ENCODE peak calls at places on chromosome 2, in seven cellular contexts. One of them, this sample, is unnamed.

GRCh38 chr2:60819155-60819862 is 62.1 kb upstream of the REL start:
- DNase-seq in posterior cingulate gyrus: no peak
- DNase-seq in anterior cingulate cortex: no peak
- DNase-seq in activated CD4-positive, alpha-beta T cell treated with anti-CD3 and anti-CD28 coated beads, Interleukin-2, amount 50 U/mL, for 4 hours: peak; percentile 82
- DNase-seq in NCI-H2171 treated with DMSO at 0.1 percent for 48 hours: no peak
- DNase-seq in heart left ventricle: no peak
- DNase-seq in stimulated activated CD4-positive, alpha-beta T cell treated with anti-CD3 and anti-CD28 coated beads, Interleukin-15, amount 100 ng/mL, for 1 hour: peak; percentile 52
- DNase-seq in this sample: peak; percentile 58

GRCh38 chr2:75574106-75574505 is 13.4 kb upstream of the EVA1A start:
- DNase-seq in posterior cingulate gyrus: no peak
- DNase-seq in anterior cingulate cortex: no peak
- DNase-seq in activated CD4-positive, alpha-beta T cell treated with anti-CD3 and anti-CD28 coated beads, Interleukin-2, amount 50 U/mL, for 4 hours: no peak
- DNase-seq in NCI-H2171 treated with DMSO at 0.1 percent for 48 hours: no peak
- DNase-seq in heart left ventricle: no peak
- DNase-seq in stimulated activated CD4-positive, alpha-beta T cell treated with anti-CD3 and anti-CD28 coated beads, Interleukin-15, amount 100 ng/mL, for 1 hour: no peak
- DNase-seq in this sample: no peak

GRCh38 chr2:225735844-225736243 is 336.3 kb downstream of the NYAP2 start:
- DNase-seq in posterior cingulate gyrus: no peak
- DNase-seq in anterior cingulate cortex: no peak
- DNase-seq in activated CD4-positive, alpha-beta T cell treated with anti-CD3 and anti-CD28 coated beads, Interleukin-2, amount 50 U/mL, for 4 hours: no peak
- DNase-seq in NCI-H2171 treated with DMSO at 0.1 percent for 48 hours: no peak
- DNase-seq in heart left ventricle: no peak
- DNase-seq in stimulated activated CD4-positive, alpha-beta T cell treated with anti-CD3 and anti-CD28 coated beads, Interleukin-15, amount 100 ng/mL, for 1 hour: no peak
- DNase-seq in this sample: peak; percentile 43

GRCh38 chr2:129922571-129923264 is 56.7 kb upstream of the RAB6C start:
- DNase-seq in posterior cingulate gyrus: no peak
- DNase-seq in anterior cingulate cortex: no peak
- DNase-seq in activated CD4-positive, alpha-beta T cell treated with anti-CD3 and anti-CD28 coated beads, Interleukin-2, amount 50 U/mL, for 4 hours: no peak
- DNase-seq in NCI-H2171 treated with DMSO at 0.1 percent for 48 hours: peak; percentile 58
- DNase-seq in heart left ventricle: no peak
- DNase-seq in stimulated activated CD4-positive, alpha-beta T cell treated with anti-CD3 and anti-CD28 coated beads, Interleukin-15, amount 100 ng/mL, for 1 hour: no peak
- DNase-seq in this sample: no peak

GRCh38 chr2:160719116-160719515 is 225.5 kb upstream of the RBMS1 start:
- DNase-seq in posterior cingulate gyrus: no peak
- DNase-seq in anterior cingulate cortex: no peak
- DNase-seq in activated CD4-positive, alpha-beta T cell treated with anti-CD3 and anti-CD28 coated beads, Interleukin-2, amount 50 U/mL, for 4 hours: no peak
- DNase-seq in NCI-H2171 treated with DMSO at 0.1 percent for 48 hours: no peak
- DNase-seq in heart left ventricle: no peak
- DNase-seq in stimulated activated CD4-positive, alpha-beta T cell treated with anti-CD3 and anti-CD28 coated beads, Interleukin-15, amount 100 ng/mL, for 1 hour: no peak
- DNase-seq in this sample: no peak

GRCh38 chr2:230913406-230913805 is 11.6 kb downstream of the GPR55 start:
- DNase-seq in posterior cingulate gyrus: peak; percentile 69
- DNase-seq in anterior cingulate cortex: peak; percentile 24
- DNase-seq in activated CD4-positive, alpha-beta T cell treated with anti-CD3 and anti-CD28 coated beads, Interleukin-2, amount 50 U/mL, for 4 hours: no peak
- DNase-seq in NCI-H2171 treated with DMSO at 0.1 percent for 48 hours: no peak
- DNase-seq in heart left ventricle: peak; percentile 36
- DNase-seq in stimulated activated CD4-positive, alpha-beta T cell treated with anti-CD3 and anti-CD28 coated beads, Interleukin-15, amount 100 ng/mL, for 1 hour: no peak
- DNase-seq in this sample: no peak

GRCh38 chr2:108583903-108584520 is 49.7 kb downstream of the LIMS1 start:
- DNase-seq in posterior cingulate gyrus: no peak
- DNase-seq in anterior cingulate cortex: peak; percentile 33
- DNase-seq in activated CD4-positive, alpha-beta T cell treated with anti-CD3 and anti-CD28 coated beads, Interleukin-2, amount 50 U/mL, for 4 hours: peak; percentile 41
- DNase-seq in NCI-H2171 treated with DMSO at 0.1 percent for 48 hours: peak; percentile 57
- DNase-seq in heart left ventricle: no peak
- DNase-seq in stimulated activated CD4-positive, alpha-beta T cell treated with anti-CD3 and anti-CD28 coated beads, Interleukin-15, amount 100 ng/mL, for 1 hour: peak; percentile 7
- DNase-seq in this sample: peak; percentile 73

GRCh38 chr2:205462681-205463345 is 219.5 kb upstream of the NRP2 start:
- DNase-seq in posterior cingulate gyrus: no peak
- DNase-seq in anterior cingulate cortex: no peak
- DNase-seq in activated CD4-positive, alpha-beta T cell treated with anti-CD3 and anti-CD28 coated beads, Interleukin-2, amount 50 U/mL, for 4 hours: no peak
- DNase-seq in NCI-H2171 treated with DMSO at 0.1 percent for 48 hours: no peak
- DNase-seq in heart left ventricle: no peak
- DNase-seq in stimulated activated CD4-positive, alpha-beta T cell treated with anti-CD3 and anti-CD28 coated beads, Interleukin-15, amount 100 ng/mL, for 1 hour: no peak
- DNase-seq in this sample: no peak

GRCh38 chr2:134660619-134661403 is 58.0 kb downstream of the TMEM163 start:
- DNase-seq in posterior cingulate gyrus: no peak
- DNase-seq in anterior cingulate cortex: no peak
- DNase-seq in activated CD4-positive, alpha-beta T cell treated with anti-CD3 and anti-CD28 coated beads, Interleukin-2, amount 50 U/mL, for 4 hours: no peak
- DNase-seq in NCI-H2171 treated with DMSO at 0.1 percent for 48 hours: peak; percentile 58
- DNase-seq in heart left ventricle: no peak
- DNase-seq in stimulated activated CD4-positive, alpha-beta T cell treated with anti-CD3 and anti-CD28 coated beads, Interleukin-15, amount 100 ng/mL, for 1 hour: no peak
- DNase-seq in this sample: no peak

GRCh38 chr2:26598336-26599006 is 42.7 kb downstream of the CIB4 start:
- DNase-seq in posterior cingulate gyrus: no peak
- DNase-seq in anterior cingulate cortex: no peak
- DNase-seq in activated CD4-positive, alpha-beta T cell treated with anti-CD3 and anti-CD28 coated beads, Interleukin-2, amount 50 U/mL, for 4 hours: no peak
- DNase-seq in NCI-H2171 treated with DMSO at 0.1 percent for 48 hours: no peak
- DNase-seq in heart left ventricle: no peak
- DNase-seq in stimulated activated CD4-positive, alpha-beta T cell treated with anti-CD3 and anti-CD28 coated beads, Interleukin-15, amount 100 ng/mL, for 1 hour: no peak
- DNase-seq in this sample: peak; percentile 49

GRCh38 chr2:218536804-218537494 is 31.2 kb downstream of the USP37 start:
- DNase-seq in posterior cingulate gyrus: no peak
- DNase-seq in anterior cingulate cortex: no peak
- DNase-seq in activated CD4-positive, alpha-beta T cell treated with anti-CD3 and anti-CD28 coated beads, Interleukin-2, amount 50 U/mL, for 4 hours: no peak
- DNase-seq in NCI-H2171 treated with DMSO at 0.1 percent for 48 hours: no peak
- DNase-seq in heart left ventricle: no peak
- DNase-seq in stimulated activated CD4-positive, alpha-beta T cell treated with anti-CD3 and anti-CD28 coated beads, Interleukin-15, amount 100 ng/mL, for 1 hour: no peak
- DNase-seq in this sample: no peak

This sample was measured in adrenal gland.